ENCODE peak calls at places on chromosomes 3 and 15, in six cellular contexts. One of them, this sample, is unnamed.

GRCh38 chr3:126309162-126309561 is 48.0 kb downstream of the KLF15 start:
- DNase-seq in cardiac muscle cell: no peak
- DNase-seq in epithelial cell of esophagus: no peak
- DNase-seq in adrenal gland: no peak
- DNase-seq in tibial artery: no peak
- DNase-seq in activated CD8-positive, alpha-beta T cell treated with anti-CD3 and anti-CD28 coated beads for 36 hours: no peak
- DNase-seq in this sample: no peak

GRCh38 chr3:38107911-38108648 is 28.8 kb downstream of the ACAA1 start:
- DNase-seq in cardiac muscle cell: no peak
- DNase-seq in epithelial cell of esophagus: no peak
- DNase-seq in adrenal gland: no peak
- DNase-seq in tibial artery: peak
- DNase-seq in activated CD8-positive, alpha-beta T cell treated with anti-CD3 and anti-CD28 coated beads for 36 hours: no peak
- DNase-seq in this sample: no peak

GRCh38 chr3:139982404-139982803 is 47.4 kb downstream of the CLSTN2 start:
- DNase-seq in cardiac muscle cell: peak
- DNase-seq in epithelial cell of esophagus: no peak
- DNase-seq in adrenal gland: no peak
- DNase-seq in tibial artery: no peak
- DNase-seq in activated CD8-positive, alpha-beta T cell treated with anti-CD3 and anti-CD28 coated beads for 36 hours: no peak
- DNase-seq in this sample: no peak

GRCh38 chr3:30082652-30083051 is 523.7 kb upstream of the TGFBR2 start:
- DNase-seq in cardiac muscle cell: no peak
- DNase-seq in epithelial cell of esophagus: no peak
- DNase-seq in adrenal gland: no peak
- DNase-seq in tibial artery: no peak
- DNase-seq in activated CD8-positive, alpha-beta T cell treated with anti-CD3 and anti-CD28 coated beads for 36 hours: no peak
- DNase-seq in this sample: no peak

GRCh38 chr15:74964794-74965193 is 8.2 kb upstream of the RPP25 start:
- DNase-seq in cardiac muscle cell: peak
- DNase-seq in epithelial cell of esophagus: peak
- DNase-seq in adrenal gland: no peak
- DNase-seq in tibial artery: no peak
- DNase-seq in activated CD8-positive, alpha-beta T cell treated with anti-CD3 and anti-CD28 coated beads for 36 hours: no peak
- DNase-seq in this sample: no peak

GRCh38 chr3:51739100-51739499 is 32.2 kb downstream of the GRM2 start:
- DNase-seq in cardiac muscle cell: no peak
- DNase-seq in epithelial cell of esophagus: no peak
- DNase-seq in adrenal gland: no peak
- DNase-seq in tibial artery: no peak
- DNase-seq in activated CD8-positive, alpha-beta T cell treated with anti-CD3 and anti-CD28 coated beads for 36 hours: no peak
- DNase-seq in this sample: no peak

GRCh38 chr3:123110238-123110952 is 43.6 kb downstream of the PDIA5 start:
- DNase-seq in cardiac muscle cell: no peak
- DNase-seq in epithelial cell of esophagus: no peak
- DNase-seq in adrenal gland: no peak
- DNase-seq in tibial artery: no peak
- DNase-seq in activated CD8-positive, alpha-beta T cell treated with anti-CD3 and anti-CD28 coated beads for 36 hours: no peak
- DNase-seq in this sample: no peak

GRCh38 chr15:27490867-27491595 is 520.0 kb downstream of the GABRG3 start:
- DNase-seq in cardiac muscle cell: no peak
- DNase-seq in epithelial cell of esophagus: no peak
- DNase-seq in adrenal gland: no peak
- DNase-seq in tibial artery: no peak
- DNase-seq in activated CD8-positive, alpha-beta T cell treated with anti-CD3 and anti-CD28 coated beads for 36 hours: no peak
- DNase-seq in this sample: no peak

GRCh38 chr3:14203521-14204079 is 25.0 kb downstream of the LSM3 start:
- DNase-seq in cardiac muscle cell: peak
- DNase-seq in epithelial cell of esophagus: peak
- DNase-seq in adrenal gland: peak
- DNase-seq in tibial artery: peak
- DNase-seq in activated CD8-positive, alpha-beta T cell treated with anti-CD3 and anti-CD28 coated beads for 36 hours: peak
- DNase-seq in this sample: peak

GRCh38 chr3:126155819-126156218 is 24.6 kb downstream of the ALDH1L1 start:
- DNase-seq in cardiac muscle cell: no peak
- DNase-seq in epithelial cell of esophagus: no peak
- DNase-seq in adrenal gland: no peak
- DNase-seq in tibial artery: no peak
- DNase-seq in activated CD8-positive, alpha-beta T cell treated with anti-CD3 and anti-CD28 coated beads for 36 hours: no peak
- DNase-seq in this sample: no peak

GRCh38 chr15:58224068-58224467 is 85.9 kb downstream of the AQP9 start:
- DNase-seq in cardiac muscle cell: peak
- DNase-seq in epithelial cell of esophagus: no peak
- DNase-seq in adrenal gland: peak
- DNase-seq in tibial artery: no peak
- DNase-seq in activated CD8-positive, alpha-beta T cell treated with anti-CD3 and anti-CD28 coated beads for 36 hours: no peak
- DNase-seq in this sample: no peak

GRCh38 chr15:51658664-51659063 is 22.6 kb upstream of the SCG3 start:
- DNase-seq in cardiac muscle cell: no peak
- DNase-seq in epithelial cell of esophagus: no peak
- DNase-seq in adrenal gland: no peak
- DNase-seq in tibial artery: no peak
- DNase-seq in activated CD8-positive, alpha-beta T cell treated with anti-CD3 and anti-CD28 coated beads for 36 hours: no peak
- DNase-seq in this sample: no peak

GRCh38 chr3:69806735-69807438 is 67.6 kb downstream of the MITF start:
- DNase-seq in cardiac muscle cell: no peak
- DNase-seq in epithelial cell of esophagus: no peak
- DNase-seq in adrenal gland: no peak
- DNase-seq in tibial artery: no peak
- DNase-seq in activated CD8-positive, alpha-beta T cell treated with anti-CD3 and anti-CD28 coated beads for 36 hours: no peak
- DNase-seq in this sample: no peak

GRCh38 chr3:149174901-149175300 is 45.5 kb downstream of the HPS3 start:
- DNase-seq in cardiac muscle cell: no peak
- DNase-seq in epithelial cell of esophagus: no peak
- DNase-seq in adrenal gland: no peak
- DNase-seq in tibial artery: no peak
- DNase-seq in activated CD8-positive, alpha-beta T cell treated with anti-CD3 and anti-CD28 coated beads for 36 hours: peak
- DNase-seq in this sample: peak

GRCh38 chr3:152269423-152270144 is 855 bp downstream of the MBNL1 start:
- DNase-seq in cardiac muscle cell: peak
- DNase-seq in epithelial cell of esophagus: peak
- DNase-seq in adrenal gland: peak
- DNase-seq in tibial artery: peak
- DNase-seq in activated CD8-positive, alpha-beta T cell treated with anti-CD3 and anti-CD28 coated beads for 36 hours: peak
- DNase-seq in this sample: no peak

GRCh38 chr15:70347766-70348558 is 250.2 kb upstream of the TLE3 start:
- DNase-seq in cardiac muscle cell: peak
- DNase-seq in epithelial cell of esophagus: no peak
- DNase-seq in adrenal gland: no peak
- DNase-seq in tibial artery: no peak
- DNase-seq in activated CD8-positive, alpha-beta T cell treated with anti-CD3 and anti-CD28 coated beads for 36 hours: no peak
- DNase-seq in this sample: no peak

GRCh38 chr15:78438595-78439285 is 724 bp downstream of the IREB2 start:
- DNase-seq in cardiac muscle cell: peak
- DNase-seq in epithelial cell of esophagus: peak
- DNase-seq in adrenal gland: peak
- DNase-seq in tibial artery: no peak
- DNase-seq in activated CD8-positive, alpha-beta T cell treated with anti-CD3 and anti-CD28 coated beads for 36 hours: peak
- DNase-seq in this sample: peak

GRCh38 chr3:27467545-27467944 is 16.6 kb downstream of the SLC4A7 start:
- DNase-seq in cardiac muscle cell: peak
- DNase-seq in epithelial cell of esophagus: peak
- DNase-seq in adrenal gland: no peak
- DNase-seq in tibial artery: no peak
- DNase-seq in activated CD8-positive, alpha-beta T cell treated with anti-CD3 and anti-CD28 coated beads for 36 hours: no peak
- DNase-seq in this sample: peak

GRCh38 chr15:41559239-41559488 is 152 bp downstream of the TYRO3 start:
- DNase-seq in cardiac muscle cell: no peak
- DNase-seq in epithelial cell of esophagus: no peak
- DNase-seq in adrenal gland: no peak
- DNase-seq in tibial artery: no peak
- DNase-seq in activated CD8-positive, alpha-beta T cell treated with anti-CD3 and anti-CD28 coated beads for 36 hours: no peak
- DNase-seq in this sample: no peak

GRCh38 chr15:41556657-41557056 is 2.4 kb upstream of the TYRO3 start:
- DNase-seq in cardiac muscle cell: no peak
- DNase-seq in epithelial cell of esophagus: no peak
- DNase-seq in adrenal gland: no peak
- DNase-seq in tibial artery: no peak
- DNase-seq in activated CD8-positive, alpha-beta T cell treated with anti-CD3 and anti-CD28 coated beads for 36 hours: no peak
- DNase-seq in this sample: no peak

GRCh38 chr15:41557673-41558399 is 1.2 kb upstream of the TYRO3 start:
- DNase-seq in cardiac muscle cell: peak
- DNase-seq in epithelial cell of esophagus: peak
- DNase-seq in adrenal gland: peak
- DNase-seq in tibial artery: no peak
- DNase-seq in activated CD8-positive, alpha-beta T cell treated with anti-CD3 and anti-CD28 coated beads for 36 hours: peak
- DNase-seq in this sample: peak

GRCh38 chr15:41559489-41560177 is 621 bp downstream of the TYRO3 start:
- DNase-seq in cardiac muscle cell: no peak
- DNase-seq in epithelial cell of esophagus: no peak
- DNase-seq in adrenal gland: peak
- DNase-seq in tibial artery: no peak
- DNase-seq in activated CD8-positive, alpha-beta T cell treated with anti-CD3 and anti-CD28 coated beads for 36 hours: no peak
- DNase-seq in this sample: peak

GRCh38 chr15:41558400-41559238 is at the start of gene TYRO3:
- DNase-seq in cardiac muscle cell: peak
- DNase-seq in epithelial cell of esophagus: peak
- DNase-seq in adrenal gland: peak
- DNase-seq in tibial artery: peak
- DNase-seq in activated CD8-positive, alpha-beta T cell treated with anti-CD3 and anti-CD28 coated beads for 36 hours: peak
- DNase-seq in this sample: peak
- TF ChIP-seq CTCF in cardiac muscle cell: no peak
- TF ChIP-seq CTCF in epithelial cell of esophagus: no peak
- TF ChIP-seq CTCF in adrenal gland: no peak
- TF ChIP-seq CTCF in tibial artery: no peak
- TF ChIP-seq CTCF in activated CD8-positive, alpha-beta T cell treated with anti-CD3 and anti-CD28 coated beads for 36 hours: no peak
- TF ChIP-seq CTCF in this sample: peak

GRCh38 chr3:173876476-173876875 is 478.9 kb downstream of the NLGN1 start:
- DNase-seq in cardiac muscle cell: no peak
- DNase-seq in epithelial cell of esophagus: no peak
- DNase-seq in adrenal gland: no peak
- DNase-seq in tibial artery: no peak
- DNase-seq in activated CD8-positive, alpha-beta T cell treated with anti-CD3 and anti-CD28 coated beads for 36 hours: no peak
- DNase-seq in this sample: no peak
- TF ChIP-seq CTCF in cardiac muscle cell: peak
- TF ChIP-seq CTCF in epithelial cell of esophagus: peak
- TF ChIP-seq CTCF in adrenal gland: no peak
- TF ChIP-seq CTCF in tibial artery: no peak
- TF ChIP-seq CTCF in activated CD8-positive, alpha-beta T cell treated with anti-CD3 and anti-CD28 coated beads for 36 hours: no peak
- TF ChIP-seq CTCF in this sample: no peak

GRCh38 chr15:99343836-99344551 is 92.7 kb downstream of the LRRC28 start:
- DNase-seq in cardiac muscle cell: peak
- DNase-seq in epithelial cell of esophagus: no peak
- DNase-seq in adrenal gland: peak
- DNase-seq in tibial artery: no peak
- DNase-seq in activated CD8-positive, alpha-beta T cell treated with anti-CD3 and anti-CD28 coated beads for 36 hours: peak
- DNase-seq in this sample: peak
- TF ChIP-seq CTCF in cardiac muscle cell: peak
- TF ChIP-seq CTCF in epithelial cell of esophagus: no peak
- TF ChIP-seq CTCF in adrenal gland: peak
- TF ChIP-seq CTCF in tibial artery: peak
- TF ChIP-seq CTCF in activated CD8-positive, alpha-beta T cell treated with anti-CD3 and anti-CD28 coated beads for 36 hours: peak
- TF ChIP-seq CTCF in this sample: peak

DNA sequence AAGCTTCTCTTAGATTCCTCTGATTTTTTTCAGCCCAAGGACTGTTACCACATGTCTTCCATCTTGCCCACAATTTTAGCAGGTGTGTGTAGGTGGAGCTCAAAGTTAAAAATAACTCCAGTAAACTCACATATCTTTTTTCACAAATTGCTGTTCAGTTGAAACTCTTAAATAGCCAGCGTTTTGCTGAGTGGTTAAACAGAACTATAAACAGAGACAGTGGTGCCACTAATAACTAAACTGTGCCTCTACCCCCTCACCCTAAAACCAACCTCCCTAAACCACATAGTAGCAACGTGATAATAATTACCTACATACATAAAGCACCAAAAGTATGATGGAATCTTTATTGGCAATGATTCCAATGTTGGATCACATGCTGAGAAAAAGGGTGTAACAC is 525.1 kb downstream of the PDCD6IP start:
- DNase-seq in cardiac muscle cell: no peak
- DNase-seq in epithelial cell of esophagus: no peak
- DNase-seq in adrenal gland: no peak
- DNase-seq in tibial artery: no peak
- DNase-seq in activated CD8-positive, alpha-beta T cell treated with anti-CD3 and anti-CD28 coated beads for 36 hours: no peak
- DNase-seq in this sample: no peak
- TF ChIP-seq CTCF in cardiac muscle cell: no peak
- TF ChIP-seq CTCF in epithelial cell of esophagus: no peak
- TF ChIP-seq CTCF in adrenal gland: no peak
- TF ChIP-seq CTCF in tibial artery: no peak
- TF ChIP-seq CTCF in activated CD8-positive, alpha-beta T cell treated with anti-CD3 and anti-CD28 coated beads for 36 hours: no peak
- TF ChIP-seq CTCF in this sample: no peak

This sample was measured in GM20000.